ENCODE peak calls at places on chromosomes 12 and 14, in seven cellular contexts. One of them, this sample, is unnamed.

GRCh38 chr14:78683206-78683605 is 513.0 kb downstream of the NRXN3 start:
- DNase-seq in left ventricle myocardium inferior: no peak
- DNase-seq in body of pancreas: no peak
- DNase-seq in tibial nerve: no peak
- DNase-seq in OCI-LY7: no peak
- DNase-seq in cardiac muscle cell: no peak
- DNase-seq in WERI-Rb-1: no peak
- DNase-seq in this sample: no peak

GRCh38 chr12:124543052-124543590 is 24.3 kb downstream of the NCOR2 start:
- DNase-seq in WERI-Rb-1: no peak
- DNase-seq in cardiac muscle cell: peak
- DNase-seq in OCI-LY7: peak
- DNase-seq in body of pancreas: no peak
- DNase-seq in tibial nerve: no peak
- DNase-seq in left ventricle myocardium inferior: no peak
- DNase-seq in this sample: no peak

GRCh38 chr14:24673534-24674203 is 39.7 kb upstream of the GZMB start:
- DNase-seq in body of pancreas: no peak
- DNase-seq in cardiac muscle cell: no peak
- DNase-seq in tibial nerve: no peak
- DNase-seq in WERI-Rb-1: no peak
- DNase-seq in OCI-LY7: peak
- DNase-seq in left ventricle myocardium inferior: no peak
- DNase-seq in this sample: peak

GRCh38 chr12:716506-716905 is 35.9 kb upstream of the WNK1 start:
- DNase-seq in tibial nerve: no peak
- DNase-seq in cardiac muscle cell: peak
- DNase-seq in OCI-LY7: peak
- DNase-seq in left ventricle myocardium inferior: peak
- DNase-seq in body of pancreas: no peak
- DNase-seq in WERI-Rb-1: no peak
- DNase-seq in this sample: no peak

GRCh38 chr12:1845010-1845409 is 24.6 kb downstream of the LRTM2 start:
- DNase-seq in WERI-Rb-1: peak
- DNase-seq in tibial nerve: no peak
- DNase-seq in OCI-LY7: no peak
- DNase-seq in left ventricle myocardium inferior: no peak
- DNase-seq in cardiac muscle cell: no peak
- DNase-seq in body of pancreas: no peak
- DNase-seq in this sample: no peak

GRCh38 chr12:95630496-95630895 is 79.2 kb upstream of the USP44 start:
- DNase-seq in body of pancreas: no peak
- DNase-seq in tibial nerve: no peak
- DNase-seq in WERI-Rb-1: no peak
- DNase-seq in cardiac muscle cell: no peak
- DNase-seq in left ventricle myocardium inferior: no peak
- DNase-seq in OCI-LY7: no peak
- DNase-seq in this sample: no peak

GRCh38 chr12:108335349-108336119 is 3.6 kb downstream of the CMKLR1 start:
- DNase-seq in body of pancreas: no peak
- DNase-seq in cardiac muscle cell: no peak
- DNase-seq in WERI-Rb-1: no peak
- DNase-seq in OCI-LY7: no peak
- DNase-seq in left ventricle myocardium inferior: no peak
- DNase-seq in tibial nerve: no peak
- DNase-seq in this sample: no peak

GRCh38 chr12:54216580-54217308 is 28.0 kb upstream of the SMUG1 start:
- DNase-seq in body of pancreas: peak
- DNase-seq in WERI-Rb-1: peak
- DNase-seq in OCI-LY7: peak
- DNase-seq in left ventricle myocardium inferior: peak
- DNase-seq in tibial nerve: no peak
- DNase-seq in cardiac muscle cell: peak
- DNase-seq in this sample: peak

GRCh38 chr12:93090768-93091172 is 161.7 kb upstream of the EEA1 start:
- DNase-seq in WERI-Rb-1: no peak
- DNase-seq in tibial nerve: no peak
- DNase-seq in OCI-LY7: no peak
- DNase-seq in body of pancreas: no peak
- DNase-seq in cardiac muscle cell: peak
- DNase-seq in left ventricle myocardium inferior: no peak
- DNase-seq in this sample: no peak

GRCh38 chr14:75825147-75825592 is 156.6 kb downstream of the TGFB3 start:
- DNase-seq in cardiac muscle cell: peak
- DNase-seq in body of pancreas: no peak
- DNase-seq in OCI-LY7: no peak
- DNase-seq in tibial nerve: no peak
- DNase-seq in WERI-Rb-1: no peak
- DNase-seq in left ventricle myocardium inferior: no peak
- DNase-seq in this sample: no peak

GRCh38 chr12:15996948-15997347 is 85.8 kb downstream of the DERA start:
- DNase-seq in tibial nerve: no peak
- DNase-seq in body of pancreas: no peak
- DNase-seq in cardiac muscle cell: no peak
- DNase-seq in left ventricle myocardium inferior: no peak
- DNase-seq in OCI-LY7: no peak
- DNase-seq in WERI-Rb-1: no peak
- DNase-seq in this sample: no peak

GRCh38 chr12:92411687-92412086 is 266.0 kb upstream of the BTG1 start:
- DNase-seq in left ventricle myocardium inferior: no peak
- DNase-seq in tibial nerve: no peak
- DNase-seq in body of pancreas: no peak
- DNase-seq in OCI-LY7: no peak
- DNase-seq in cardiac muscle cell: no peak
- DNase-seq in WERI-Rb-1: no peak
- DNase-seq in this sample: no peak

GRCh38 chr12:43676183-43676813 is 82.3 kb downstream of the PUS7L start:
- DNase-seq in body of pancreas: peak
- DNase-seq in WERI-Rb-1: peak
- DNase-seq in tibial nerve: no peak
- DNase-seq in left ventricle myocardium inferior: no peak
- DNase-seq in OCI-LY7: peak
- DNase-seq in cardiac muscle cell: peak
- DNase-seq in this sample: peak

GRCh38 chr12:125218952-125219351 is 153.7 kb downstream of the AACS start:
- DNase-seq in tibial nerve: no peak
- DNase-seq in WERI-Rb-1: no peak
- DNase-seq in OCI-LY7: no peak
- DNase-seq in cardiac muscle cell: no peak
- DNase-seq in body of pancreas: no peak
- DNase-seq in left ventricle myocardium inferior: no peak
- DNase-seq in this sample: no peak

GRCh38 chr12:10220398-10221077 is 7.9 kb downstream of the GABARAPL1 start:
- DNase-seq in left ventricle myocardium inferior: peak
- DNase-seq in cardiac muscle cell: peak
- DNase-seq in WERI-Rb-1: peak
- DNase-seq in OCI-LY7: no peak
- DNase-seq in tibial nerve: peak
- DNase-seq in body of pancreas: peak
- DNase-seq in this sample: no peak

GRCh38 chr12:89333564-89334252 is 18.6 kb downstream of the DUSP6 start:
- DNase-seq in WERI-Rb-1: no peak
- DNase-seq in tibial nerve: no peak
- DNase-seq in left ventricle myocardium inferior: no peak
- DNase-seq in cardiac muscle cell: no peak
- DNase-seq in body of pancreas: no peak
- DNase-seq in OCI-LY7: no peak
- DNase-seq in this sample: peak

GRCh38 chr14:34081126-34081575 is 130.3 kb upstream of the EGLN3 start:
- DNase-seq in cardiac muscle cell: peak
- DNase-seq in WERI-Rb-1: no peak
- DNase-seq in tibial nerve: no peak
- DNase-seq in left ventricle myocardium inferior: no peak
- DNase-seq in OCI-LY7: no peak
- DNase-seq in body of pancreas: no peak
- DNase-seq in this sample: no peak

GRCh38 chr14:36451346-36452065 is 68.5 kb downstream of the NKX2-1 start:
- DNase-seq in tibial nerve: no peak
- DNase-seq in body of pancreas: no peak
- DNase-seq in cardiac muscle cell: no peak
- DNase-seq in WERI-Rb-1: no peak
- DNase-seq in left ventricle myocardium inferior: no peak
- DNase-seq in OCI-LY7: no peak
- DNase-seq in this sample: no peak

GRCh38 chr14:70663707-70664179 is 22.0 kb downstream of the TTC9 start:
- DNase-seq in left ventricle myocardium inferior: no peak
- DNase-seq in tibial nerve: no peak
- DNase-seq in WERI-Rb-1: no peak
- DNase-seq in cardiac muscle cell: peak
- DNase-seq in OCI-LY7: peak
- DNase-seq in body of pancreas: peak
- DNase-seq in this sample: no peak

GRCh38 chr14:70662080-70662479 is 20.4 kb downstream of the TTC9 start:
- DNase-seq in cardiac muscle cell: no peak
- DNase-seq in tibial nerve: no peak
- DNase-seq in OCI-LY7: no peak
- DNase-seq in WERI-Rb-1: no peak
- DNase-seq in body of pancreas: no peak
- DNase-seq in left ventricle myocardium inferior: no peak
- DNase-seq in this sample: no peak

GRCh38 chr14:70658899-70659298 is 17.2 kb downstream of the TTC9 start:
- DNase-seq in OCI-LY7: peak
- DNase-seq in body of pancreas: no peak
- DNase-seq in left ventricle myocardium inferior: no peak
- DNase-seq in cardiac muscle cell: no peak
- DNase-seq in WERI-Rb-1: no peak
- DNase-seq in tibial nerve: no peak
- DNase-seq in this sample: no peak

GRCh38 chr14:70662816-70663215 is 21.1 kb downstream of the TTC9 start:
- DNase-seq in cardiac muscle cell: no peak
- DNase-seq in tibial nerve: no peak
- DNase-seq in OCI-LY7: no peak
- DNase-seq in body of pancreas: no peak
- DNase-seq in WERI-Rb-1: no peak
- DNase-seq in left ventricle myocardium inferior: no peak
- DNase-seq in this sample: no peak

GRCh38 chr14:70660967-70661871 is 19.5 kb downstream of the TTC9 start:
- DNase-seq in cardiac muscle cell: no peak
- DNase-seq in WERI-Rb-1: no peak
- DNase-seq in body of pancreas: peak
- DNase-seq in tibial nerve: no peak
- DNase-seq in OCI-LY7: peak
- DNase-seq in left ventricle myocardium inferior: no peak
- DNase-seq in this sample: no peak
- TF ChIP-seq CTCF in cardiac muscle cell: no peak
- TF ChIP-seq CTCF in WERI-Rb-1: no peak
- TF ChIP-seq CTCF in body of pancreas: no peak
- TF ChIP-seq CTCF in tibial nerve: no peak
- TF ChIP-seq CTCF in OCI-LY7: peak
- TF ChIP-seq CTCF in left ventricle myocardium inferior: no peak
- TF ChIP-seq CTCF in this sample: no peak

GRCh38 chr12:75820848-75821578 is 210.6 kb downstream of the PHLDA1 start:
- DNase-seq in tibial nerve: no peak
- DNase-seq in left ventricle myocardium inferior: peak
- DNase-seq in OCI-LY7: no peak
- DNase-seq in WERI-Rb-1: peak
- DNase-seq in cardiac muscle cell: peak
- DNase-seq in body of pancreas: no peak
- DNase-seq in this sample: no peak
- H3K4me3 ChIP-seq in tibial nerve: no peak
- H3K4me3 ChIP-seq in left ventricle myocardium inferior: no peak
- H3K4me3 ChIP-seq in OCI-LY7: no peak
- H3K4me3 ChIP-seq in WERI-Rb-1: peak
- H3K4me3 ChIP-seq in cardiac muscle cell: no peak
- H3K4me3 ChIP-seq in body of pancreas: no peak
- H3K4me3 ChIP-seq in this sample: no peak

DNA sequence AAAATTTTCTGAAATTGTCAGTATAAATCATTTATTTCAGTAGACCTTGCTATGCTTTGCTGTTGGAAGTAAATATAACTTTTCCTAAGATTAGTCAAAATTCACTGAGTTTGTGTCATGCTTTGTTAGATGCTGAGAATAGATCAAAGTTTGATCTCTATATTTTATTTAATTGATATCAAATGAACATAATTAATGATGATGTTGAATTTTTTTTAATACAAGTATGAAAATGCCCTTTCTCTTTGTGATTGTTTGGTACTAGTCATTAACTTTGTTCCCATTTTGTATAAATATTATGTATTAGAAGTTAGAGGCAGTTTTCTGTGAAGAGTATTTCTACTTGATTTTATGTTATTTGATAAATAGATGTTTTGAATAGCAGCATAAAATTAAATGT is 45.7 kb downstream of the CCDC91 start:
- DNase-seq in left ventricle myocardium inferior: no peak
- DNase-seq in tibial nerve: no peak
- DNase-seq in OCI-LY7: no peak
- DNase-seq in cardiac muscle cell: no peak
- DNase-seq in WERI-Rb-1: no peak
- DNase-seq in body of pancreas: no peak
- DNase-seq in this sample: no peak
- H3K27ac ChIP-seq in left ventricle myocardium inferior: no peak
- H3K27ac ChIP-seq in tibial nerve: no peak
- H3K27ac ChIP-seq in OCI-LY7: no peak
- H3K27ac ChIP-seq in cardiac muscle cell: no peak
- H3K27ac ChIP-seq in WERI-Rb-1: no peak
- H3K27ac ChIP-seq in body of pancreas: no peak
- H3K27ac ChIP-seq in this sample: no peak

GRCh38 chr12:98741229-98741614 is 96.1 kb downstream of the APAF1 start:
- DNase-seq in OCI-LY7: no peak
- DNase-seq in body of pancreas: no peak
- DNase-seq in tibial nerve: no peak
- DNase-seq in cardiac muscle cell: no peak
- DNase-seq in left ventricle myocardium inferior: no peak
- DNase-seq in WERI-Rb-1: no peak
- DNase-seq in this sample: no peak

GRCh38 chr12:98745578-98746391 is 100.7 kb downstream of the APAF1 start:
- DNase-seq in WERI-Rb-1: no peak
- DNase-seq in OCI-LY7: no peak
- DNase-seq in tibial nerve: no peak
- DNase-seq in body of pancreas: peak
- DNase-seq in left ventricle myocardium inferior: no peak
- DNase-seq in cardiac muscle cell: peak
- DNase-seq in this sample: peak

GRCh38 chr12:98744692-98745091 is 99.6 kb downstream of the APAF1 start:
- DNase-seq in body of pancreas: no peak
- DNase-seq in cardiac muscle cell: peak
- DNase-seq in left ventricle myocardium inferior: no peak
- DNase-seq in tibial nerve: no peak
- DNase-seq in OCI-LY7: no peak
- DNase-seq in WERI-Rb-1: no peak
- DNase-seq in this sample: no peak

GRCh38 chr12:98741615-98742265 is 96.7 kb downstream of the APAF1 start:
- DNase-seq in left ventricle myocardium inferior: no peak
- DNase-seq in tibial nerve: no peak
- DNase-seq in cardiac muscle cell: no peak
- DNase-seq in OCI-LY7: no peak
- DNase-seq in body of pancreas: no peak
- DNase-seq in WERI-Rb-1: no peak
- DNase-seq in this sample: peak

DNA sequence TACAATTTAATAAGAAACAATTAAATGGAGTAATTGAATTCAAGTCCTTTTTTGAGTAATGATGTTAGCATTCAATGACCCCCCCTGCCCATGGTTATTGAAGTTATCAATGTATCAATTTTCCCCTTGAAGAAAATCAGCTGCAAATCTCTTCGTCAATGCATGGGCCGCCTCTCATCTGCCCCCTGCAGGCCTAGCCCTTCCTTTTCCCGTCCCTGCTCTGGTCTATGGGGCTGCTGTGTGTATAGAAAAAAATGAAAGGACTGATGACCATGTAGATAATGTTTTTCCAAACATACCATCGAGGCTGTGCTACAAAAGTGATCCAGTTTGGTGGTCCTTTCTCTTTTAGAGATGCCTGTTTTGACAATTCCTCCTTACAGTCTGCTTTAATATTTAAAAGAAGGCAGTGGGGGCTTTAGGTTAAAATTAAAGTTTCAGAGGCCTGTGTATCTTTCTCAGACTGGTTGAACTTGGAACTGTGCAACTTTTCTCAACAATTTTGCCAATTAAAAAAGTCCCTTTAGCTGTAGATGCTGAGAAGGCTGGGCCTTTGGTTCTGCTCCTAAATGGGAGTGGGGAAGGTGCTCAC is 98.4 kb downstream of the APAF1 start:
- DNase-seq in left ventricle myocardium inferior: no peak
- DNase-seq in body of pancreas: peak
- DNase-seq in OCI-LY7: peak
- DNase-seq in WERI-Rb-1: peak
- DNase-seq in cardiac muscle cell: no peak
- DNase-seq in tibial nerve: no peak
- DNase-seq in this sample: peak
- TF ChIP-seq CTCF in left ventricle myocardium inferior: peak
- TF ChIP-seq CTCF in body of pancreas: peak
- TF ChIP-seq CTCF in OCI-LY7: peak
- TF ChIP-seq CTCF in WERI-Rb-1: peak
- TF ChIP-seq CTCF in cardiac muscle cell: peak
- TF ChIP-seq CTCF in tibial nerve: peak
- TF ChIP-seq CTCF in this sample: peak